ENCODE peak calls at places on chromosomes 1 and 21, in five cellular contexts. Z is H1, A is GM12892, Q is EL, G is Caki2. L is an unnamed sample.

GRCh38 chr1:23168462-23169218 is at the start of gene LUZP1:
- DNase-seq in Z (peak; percentile 73), A (peak; percentile 74), Q (peak; percentile 83), G (peak; percentile 87), L (peak; percentile 47)

GRCh38 chr1:25640646-25641328 is 24.2 kb downstream of the MAN1C1 start:
- DNase-seq in Z (no peak), A (no peak), Q (no peak), G (no peak), L (no peak)

GRCh38 chr1:55320891-55321290 is 105.7 kb upstream of the USP24 start:
- DNase-seq in Z (no peak), A (no peak), Q (no peak), G (no peak), L (no peak)

GRCh38 chr1:93758842-93759515 is 77.3 kb upstream of the BCAR3 start:
- DNase-seq in Z (no peak), A (no peak), Q (no peak), G (no peak), L (peak; percentile 66)

GRCh38 chr1:228270032-228270431 is 62.2 kb downstream of the OBSCN start:
- DNase-seq in Z (no peak), A (no peak), Q (peak; percentile 40), G (no peak), L (no peak)

GRCh38 chr1:209434631-209435217 is 148.8 kb upstream of the CAMK1G start:
- DNase-seq in Z (no peak), A (no peak), Q (no peak), G (no peak), L (no peak)

GRCh38 chr1:167706931-167707877 is 14.6 kb upstream of the MPZL1 start:
- DNase-seq in Z (no peak), A (no peak), Q (no peak), G (no peak), L (no peak)

GRCh38 chr1:44661786-44662682 is 12.2 kb downstream of the TMEM53 start:
- DNase-seq in Z (no peak), A (no peak), Q (no peak), G (no peak), L (no peak)

GRCh38 chr1:2360588-2361364 is 30.6 kb downstream of the MORN1 start:
- DNase-seq in Z (no peak), A (no peak), Q (peak; percentile 26), G (no peak), L (no peak)

GRCh38 chr1:37038079-37038702 is 3.9 kb upstream of the GRIK3 start:
- DNase-seq in Z (no peak), A (no peak), Q (peak; percentile 14), G (no peak), L (no peak)

GRCh38 chr1:19737413-19737812 is 62.3 kb downstream of the TMCO4 start:
- DNase-seq in Z (no peak), A (no peak), Q (peak; percentile 54), G (peak; percentile 32), L (peak; percentile 65)

GRCh38 chr21:45957986-45958610 is 23.5 kb upstream of the COL6A1 start:
- DNase-seq in Z (no peak), A (no peak), Q (peak; percentile 23), G (no peak), L (no peak)